ENCODE peak calls at places on chromosome 5, in four cellular contexts. U, T, H and S are unnamed samples.
A peak's percentile ranks its signal among the peaks of the same experiment; 100 is the strongest.

GRCh38 chr5:72951850-72952468 is 3.9 kb upstream of the FCHO2 start:
- DNase-seq in U (no peak), T (no peak), H (peak; percentile 20), S (no peak)

GRCh38 chr5:132470596-132470995 is 20.0 kb downstream of the IRF1 start:
- DNase-seq in U (no peak), T (no peak), H (peak; percentile 5), S (peak; percentile 48)

GRCh38 chr5:175822225-175822624 is 49.2 kb upstream of the CPLX2 start:
- DNase-seq in U (no peak), T (no peak), H (no peak), S (no peak)

GRCh38 chr5:178098685-178099084 is 14.6 kb upstream of the N4BP3 start:
- DNase-seq in U (no peak), T (no peak), H (no peak), S (no peak)

GRCh38 chr5:53257806-53258373 is 148.3 kb upstream of the MOCS2 start:
- DNase-seq in U (no peak), T (no peak), H (no peak), S (no peak)

GRCh38 chr5:152178350-152178699 is 226.8 kb downstream of the NMUR2 start:
- DNase-seq in U (no peak), T (no peak), H (no peak), S (no peak)

GRCh38 chr5:135569755-135570452 is 8.9 kb downstream of the CXCL14 start:
- DNase-seq in U (peak; percentile 27), T (no peak), H (peak; percentile 18), S (no peak)

GRCh38 chr5:117010574-117010973 is 436.0 kb upstream of the SEMA6A start:
- DNase-seq in U (no peak), T (no peak), H (no peak), S (no peak)

GRCh38 chr5:136028782-136029742 is at the start of gene TGFBI:
- DNase-seq in U (peak; percentile 61), T (no peak), H (peak; percentile 69), S (peak; percentile 83)

GRCh38 chr5:75509956-75510355 is 1.5 kb downstream of the CERT1 start:
- DNase-seq in U (peak; percentile 12), T (no peak), H (no peak), S (no peak)

DNA sequence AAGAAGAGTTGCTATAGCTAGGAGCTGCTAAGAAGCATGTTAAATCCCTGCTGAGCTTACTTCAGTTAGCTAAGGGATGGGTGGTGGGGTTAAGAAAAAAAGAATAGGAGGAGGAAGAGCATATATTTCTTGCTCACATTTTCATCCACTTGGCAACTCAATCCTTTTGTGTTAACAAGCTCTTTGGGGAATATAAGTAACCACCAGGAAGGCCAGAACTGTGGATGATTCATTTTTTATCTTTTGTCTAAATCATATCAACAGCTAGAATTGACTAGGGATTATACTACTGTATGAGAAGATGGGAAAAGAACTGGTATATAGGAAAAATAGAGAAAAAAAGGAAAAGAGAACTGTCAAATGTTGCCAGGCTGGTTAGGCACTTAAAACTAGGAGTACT is 555.3 kb upstream of the ARRDC3 start:
- DNase-seq in U (no peak), T (no peak), H (no peak), S (no peak)
- TF ChIP-seq EP300 in U (no peak), T (no peak), H (no peak), S (no peak)

DNA sequence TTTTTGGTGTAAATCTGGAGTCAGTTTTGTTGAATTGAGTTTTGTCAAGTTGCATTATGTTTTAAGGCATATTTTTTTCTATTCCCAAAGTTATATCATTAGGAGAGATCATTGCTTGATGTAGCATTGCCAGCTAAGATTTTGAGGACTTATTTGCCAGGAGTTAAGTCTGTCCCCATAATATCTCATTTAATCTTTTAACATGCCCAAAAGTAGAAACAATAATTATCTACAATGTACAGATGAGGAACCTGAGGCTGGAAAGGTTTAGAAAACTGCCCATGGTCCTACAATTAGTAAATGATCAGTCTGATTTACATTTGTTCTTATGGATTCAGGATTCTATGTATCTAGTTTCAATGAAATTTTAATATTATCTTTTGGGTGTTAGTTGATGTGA is 4.7 kb downstream of the NIPBL start:
- DNase-seq in U (no peak), T (no peak), H (no peak), S (no peak)
- H3K4me1 ChIP-seq in U (peaks cover 37% of the 10 kb centered on the region), T (peaks cover 6% of the 10 kb centered on the region), H (peaks cover 67% of the 10 kb centered on the region), S (peaks cover 55% of the 10 kb centered on the region)

GRCh38 chr5:83401775-83402174 is 69.8 kb upstream of the VCAN start:
- DNase-seq in U (no peak), T (no peak), H (no peak), S (no peak)

GRCh38 chr5:83401122-83401620 is 70.4 kb upstream of the VCAN start:
- DNase-seq in U (no peak), T (peak; percentile 17), H (no peak), S (no peak)

GRCh38 chr5:83400712-83401111 is 70.8 kb upstream of the VCAN start:
- DNase-seq in U (no peak), T (no peak), H (no peak), S (no peak)

GRCh38 chr5:83405662-83406061 is 65.9 kb upstream of the VCAN start:
- DNase-seq in U (no peak), T (no peak), H (no peak), S (no peak)

DNA sequence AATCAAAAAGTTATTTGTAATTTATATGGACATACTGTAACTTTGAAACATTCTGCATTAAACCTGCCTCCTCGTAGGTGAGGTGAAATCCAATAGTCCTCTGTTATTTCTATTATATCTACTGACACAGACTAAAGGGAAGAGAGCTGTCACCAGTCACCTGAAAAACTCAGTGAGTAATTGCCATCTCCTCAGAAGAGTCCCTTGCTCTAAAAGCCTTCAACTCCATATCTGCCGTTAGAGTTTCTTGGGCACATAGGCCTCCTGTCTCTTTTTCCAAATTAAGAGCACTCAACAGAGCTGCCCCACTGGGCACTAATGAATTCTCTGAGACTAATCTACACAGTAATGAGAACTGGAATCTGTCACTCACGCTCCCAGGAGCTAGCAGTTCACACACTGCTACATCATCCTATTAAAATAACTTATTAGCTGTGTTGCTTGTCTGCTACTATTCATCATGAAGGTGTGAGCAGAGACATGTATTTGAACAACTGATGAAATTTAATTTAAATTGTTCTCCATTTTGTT is 67.3 kb upstream of the VCAN start:
- DNase-seq in U (no peak), T (no peak), H (no peak), S (no peak)
- TF ChIP-seq EP300 in U (no peak), T (no peak), H (no peak), S (no peak)

GRCh38 chr5:1106385-1107166 is 5.3 kb downstream of the SLC12A7 start:
- DNase-seq in U (peak; percentile 21), T (no peak), H (no peak), S (no peak)
- H3K4me1 ChIP-seq in U (peaks cover 92% of the 10 kb centered on the region), T (no peaks in the 10 kb centered on the region), H (peaks cover 93% of the 10 kb centered on the region), S (peaks cover 85% of the 10 kb centered on the region)